ENCODE peak calls at places on chromosomes 1 and 21, in six cellular contexts. R, N, M, Z, U and S are unnamed samples.

GRCh38 chr1:43603004-43603403 is 46.9 kb upstream of the KDM4A start:
- DNase-seq in N (no peak), U (no peak), M (no peak), R (no peak), Z (no peak), S (no peak)

GRCh38 chr1:166865931-166866330 is 10.1 kb downstream of the TADA1 start:
- DNase-seq in R (peak), M (no peak), U (no peak), Z (no peak), N (no peak), S (no peak)

GRCh38 chr1:33383974-33384767 is 46.7 kb downstream of the PHC2 start:
- DNase-seq in U (peak), R (peak), Z (no peak), N (no peak), M (no peak), S (no peak)

GRCh38 chr1:23679815-23680214 is 11.8 kb upstream of the RPL11 start:
- DNase-seq in M (no peak), R (no peak), N (no peak), U (no peak), Z (no peak), S (no peak)

GRCh38 chr21:42384999-42385398 is 10.9 kb downstream of the TMPRSS3 start:
- DNase-seq in N (no peak), Z (no peak), U (no peak), M (no peak), R (no peak), S (no peak)

GRCh38 chr1:187051618-187052232 is 223.0 kb downstream of the PLA2G4A start:
- DNase-seq in N (no peak), U (peak), R (peak), M (peak), Z (peak), S (no peak)

GRCh38 chr1:209648931-209649776 is 3.1 kb downstream of the LAMB3 start:
- DNase-seq in N (no peak), R (peak), U (peak), M (peak), Z (peak), S (no peak)

GRCh38 chr1:193753038-193753756 is 566.8 kb upstream of the B3GALT2 start:
- DNase-seq in U (no peak), M (no peak), N (no peak), Z (no peak), R (no peak), S (no peak)

GRCh38 chr1:24929091-24929875 is 793 bp downstream of the RUNX3 start:
- DNase-seq in Z (peak), M (no peak), U (peak), N (no peak), R (no peak), S (no peak)

GRCh38 chr1:55716151-55716550 is 501.0 kb upstream of the USP24 start:
- DNase-seq in U (no peak), Z (no peak), R (peak), M (no peak), N (no peak), S (no peak)

GRCh38 chr1:29197590-29197924 is 15.9 kb upstream of the SRSF4 start:
- DNase-seq in N (no peak), M (no peak), R (peak), U (peak), Z (peak), S (no peak)

GRCh38 chr1:3788756-3789420 is 7.4 kb downstream of the LRRC47 start:
- DNase-seq in R (no peak), Z (no peak), M (no peak), U (no peak), N (peak), S (no peak)

GRCh38 chr1:233025156-233025555 is 74.7 kb downstream of the NTPCR start:
- DNase-seq in R (peak), Z (peak), M (no peak), N (no peak), U (peak), S (peak)

GRCh38 chr1:92485374-92486250 is 1.1 kb downstream of the GFI1 start:
- DNase-seq in N (peak), Z (no peak), M (no peak), R (no peak), U (no peak), S (peak)

GRCh38 chr1:225816643-225817538 is 7.0 kb downstream of the EPHX1 start:
- DNase-seq in M (no peak), R (peak), Z (no peak), N (no peak), U (peak), S (peak)

GRCh38 chr1:179706339-179706941 is 36.7 kb upstream of the FAM163A start:
- DNase-seq in Z (peak), N (no peak), R (peak), U (peak), M (peak), S (peak)

GRCh38 chr1:103523346-103523745 is 2.2 kb upstream of the RNPC3 start:
- DNase-seq in M (no peak), R (no peak), U (no peak), Z (no peak), N (no peak), S (no peak)

GRCh38 chr1:103525114-103525606 is 339 bp upstream of the RNPC3 start:
- DNase-seq in R (peak), M (no peak), N (no peak), Z (peak), U (peak), S (no peak)

GRCh38 chr1:103527331-103527730 is 1.8 kb downstream of the RNPC3 start:
- DNase-seq in U (no peak), M (no peak), Z (no peak), N (no peak), R (no peak), S (no peak)

GRCh38 chr1:103529746-103530145 is 4.2 kb downstream of the RNPC3 start:
- DNase-seq in Z (no peak), N (peak), M (no peak), U (peak), R (peak), S (no peak)

GRCh38 chr1:103525607-103526507 is at the start of gene RNPC3:
- DNase-seq in Z (peak), R (peak), M (peak), U (peak), N (peak), S (peak)
- TF ChIP-seq CTCF in Z (no peak), R (no peak), M (no peak), U (peak), N (no peak), S (no peak)

DNA sequence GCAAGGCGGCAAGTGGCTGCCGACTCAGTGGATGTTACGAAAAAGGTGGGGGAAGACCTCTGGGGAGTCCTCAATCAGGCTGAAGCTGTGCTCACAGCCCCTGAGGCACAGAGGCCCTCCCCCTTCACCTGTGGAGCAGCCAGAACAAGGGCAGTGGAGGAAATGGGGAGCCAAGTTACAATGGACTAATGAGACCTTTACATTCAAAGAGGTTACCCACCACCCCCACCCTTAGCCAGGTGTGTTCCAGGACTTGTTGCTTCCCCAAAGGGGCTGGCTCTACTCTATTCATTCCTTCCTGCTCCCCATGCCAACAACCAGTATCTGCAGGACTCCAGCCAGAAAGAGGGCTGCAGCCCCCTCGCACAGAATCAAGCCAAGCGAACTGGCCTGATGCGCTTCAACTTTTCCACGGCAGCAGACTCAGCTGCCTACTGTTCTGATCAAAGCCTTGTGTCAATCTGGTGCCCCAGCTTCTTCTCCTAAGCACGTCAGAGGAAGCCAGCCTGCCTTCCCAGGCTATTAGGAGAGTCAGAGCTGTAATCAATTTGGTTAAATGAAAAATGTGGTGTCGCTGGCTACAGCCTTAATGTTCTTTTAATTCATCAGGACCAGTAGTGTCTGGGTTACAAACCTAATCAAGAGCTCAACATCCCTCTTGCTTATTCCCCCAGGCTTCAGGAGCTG is 1.8 kb upstream of the SYT2 start:
- DNase-seq in M (no peak), N (no peak), R (no peak), U (no peak), Z (no peak), S (no peak)
- H3K4me3 ChIP-seq in M (no peak), N (no peak), R (no peak), U (no peak), Z (no peak), S (no peak)

DNA sequence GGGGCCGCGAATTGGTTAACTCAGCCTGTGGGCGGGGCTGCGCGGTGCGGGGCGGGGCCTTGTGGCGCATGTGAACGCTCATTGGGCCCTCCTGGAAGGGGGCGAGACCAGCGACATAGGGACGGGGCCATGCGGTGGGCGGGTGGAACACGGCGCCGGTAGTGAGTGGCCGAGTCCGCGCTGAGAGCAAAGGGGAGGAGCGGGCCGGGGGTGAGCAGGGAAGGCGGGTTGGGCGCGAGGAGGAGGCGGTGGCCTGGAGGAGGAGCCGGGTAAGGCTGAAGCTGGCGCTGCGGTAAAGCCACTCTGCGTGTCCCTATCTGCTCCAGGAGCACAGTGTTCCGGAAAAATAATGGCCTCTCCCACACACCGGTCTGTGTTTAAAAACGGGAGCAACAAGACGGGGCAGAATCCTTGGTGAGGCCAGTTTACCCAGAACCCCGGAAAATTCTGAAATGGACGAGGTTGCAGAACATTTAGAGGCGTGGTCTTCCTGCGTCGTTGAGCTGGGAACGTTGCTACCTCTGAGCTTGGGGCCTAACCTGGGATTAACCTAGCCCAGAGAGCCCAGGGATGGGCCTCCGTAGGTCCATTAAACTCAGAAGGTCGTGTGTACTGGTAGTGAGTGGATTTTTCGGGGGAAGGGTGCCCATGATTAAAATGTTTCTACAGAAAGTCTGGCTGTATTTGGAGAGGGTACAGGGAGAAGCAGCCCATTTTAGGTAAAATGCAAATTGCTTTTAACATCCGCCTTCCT is 533 bp upstream of the CTNNBIP1 start:
- DNase-seq in M (peak), N (peak), U (peak), R (peak), Z (peak), S (peak)
- TF ChIP-seq CTCF in M (no peak), N (no peak), U (no peak), R (no peak), Z (no peak), S (no peak)

GRCh38 chr1:38989979-38990378 is 1.1 kb upstream of the AKIRIN1 start:
- DNase-seq in Z (no peak), R (no peak), M (no peak), U (no peak), N (no peak), S (no peak)
- H3K4me3 ChIP-seq in Z (peak), R (no peak), M (no peak), U (no peak), N (no peak), S (no peak)

GRCh38 chr1:221670081-221670480 is 71.8 kb downstream of the DUSP10 start:
- DNase-seq in Z (no peak), U (peak), N (no peak), M (no peak), R (no peak), S (no peak)

GRCh38 chr1:221669441-221669840 is 72.4 kb downstream of the DUSP10 start:
- DNase-seq in R (peak), N (no peak), Z (no peak), M (no peak), U (no peak), S (no peak)

GRCh38 chr1:221667504-221667903 is 74.4 kb downstream of the DUSP10 start:
- DNase-seq in N (no peak), R (peak), U (peak), Z (no peak), M (no peak), S (no peak)

GRCh38 chr1:221663321-221663720 is 78.6 kb downstream of the DUSP10 start:
- DNase-seq in M (no peak), R (peak), Z (no peak), U (peak), N (no peak), S (no peak)

DNA sequence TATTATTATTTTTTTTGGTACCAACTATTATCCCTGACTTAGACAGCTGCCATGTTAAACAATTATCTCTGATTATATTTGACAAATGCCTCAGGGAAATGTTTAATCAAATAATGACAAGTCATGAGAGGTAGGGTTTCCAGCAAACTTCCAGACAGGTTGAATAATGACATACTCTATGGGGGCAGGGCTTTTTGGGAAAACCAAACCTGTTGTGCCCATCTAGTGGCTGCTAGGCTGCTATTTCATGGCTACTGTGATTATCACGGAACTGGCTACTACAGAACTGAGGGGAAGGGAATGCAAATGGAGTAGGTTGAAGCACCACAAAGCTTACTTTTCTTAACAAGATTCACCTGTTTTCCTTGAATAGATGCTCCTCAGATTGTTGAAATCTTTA is 77.6 kb downstream of the DUSP10 start:
- DNase-seq in R (no peak), Z (no peak), N (no peak), M (no peak), U (no peak), S (no peak)
- TF ChIP-seq CTCF in R (no peak), Z (no peak), N (no peak), M (no peak), U (no peak), S (no peak)

DNA sequence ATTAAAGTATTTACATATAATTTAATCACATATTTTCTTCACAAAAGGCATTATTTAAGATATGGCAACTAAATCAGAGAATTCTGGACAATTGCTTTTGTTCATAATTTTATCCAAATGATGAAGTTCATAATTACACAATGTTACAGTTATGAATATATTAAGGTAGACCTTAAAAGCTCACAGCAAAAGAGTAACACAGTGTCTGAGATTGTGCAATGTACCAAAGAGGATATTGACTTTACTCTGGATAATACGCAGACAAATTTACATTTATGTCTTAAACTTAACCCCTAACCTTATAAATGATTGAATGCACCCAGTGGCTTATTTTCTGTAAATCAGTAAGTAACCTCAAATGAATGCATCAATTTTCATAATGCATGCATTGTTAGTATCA is 216.2 kb upstream of the SAMSN1 start:
- DNase-seq in Z (no peak), N (no peak), R (no peak), U (no peak), M (no peak), S (no peak)
- H3K4me3 ChIP-seq in Z (no peak), N (no peak), R (no peak), U (no peak), M (no peak), S (peak)

DNA sequence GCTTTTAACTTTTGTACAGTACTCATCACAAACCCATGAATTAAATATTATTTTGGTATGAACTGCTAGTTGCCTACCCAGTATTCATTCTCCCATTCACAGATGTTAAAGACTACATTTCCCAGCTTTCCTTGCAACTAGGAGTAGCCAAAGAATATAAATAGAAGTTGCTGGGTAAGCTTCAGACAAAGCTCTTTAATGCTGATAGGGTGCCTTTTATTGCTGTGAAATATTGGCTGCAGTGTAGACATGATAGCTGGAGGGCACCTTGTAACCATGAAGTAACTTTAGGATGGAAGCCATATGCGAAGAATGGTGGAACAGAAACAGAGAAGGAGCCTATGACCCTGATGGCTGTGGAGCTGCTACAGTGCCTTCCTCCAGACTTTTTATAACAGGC is 16.7 kb downstream of the JUN start:
- DNase-seq in N (no peak), M (no peak), U (no peak), Z (no peak), R (no peak), S (no peak)
- TF ChIP-seq CTCF in N (no peak), M (no peak), U (no peak), Z (no peak), R (no peak), S (no peak)